ENCODE peak calls at places on chromosomes 4 and X, in nine cellular contexts. L is adrenal gland, R is heart right ventricle, Z is tibial artery, I is pancreas, B is keratinocyte, T is lung, P is colonic mucosa, Q is cardiac muscle cell. H is an unnamed sample.

GRCh38 chr4:183571350-183572076 is 66.7 kb downstream of the ING2 start:
- DNase-seq in I (peak; percentile 81), P (peak; percentile 22), Q (peak; percentile 89), L (peak; percentile 79), T (peak; percentile 88), R (no peak), B (no peak), Z (no peak), H (no peak)

GRCh38 chr4:4575284-4576211 is 33.7 kb upstream of the STX18 start:
- DNase-seq in B (no peak), L (peak; percentile 62), P (peak; percentile 72), R (peak; percentile 42), T (peak; percentile 57), Z (peak; percentile 70), Q (peak; percentile 88), I (peak; percentile 54), H (peak; percentile 53)

GRCh38 chr4:107561481-107561880 is 158.6 kb downstream of the PAPSS1 start:
- DNase-seq in P (no peak), Q (no peak), L (no peak), Z (no peak), R (no peak), T (no peak), B (no peak), I (no peak), H (no peak)

GRCh38 chr4:7974425-7974824 is 34.8 kb upstream of the AFAP1 start:
- DNase-seq in R (no peak), I (no peak), B (no peak), L (no peak), Z (no peak), T (no peak), P (no peak), Q (no peak), H (no peak)

GRCh38 chr4:57490520-57490919 is 380.3 kb upstream of the IGFBP7 start:
- DNase-seq in I (no peak), T (no peak), P (no peak), B (no peak), Z (no peak), L (no peak), Q (no peak), R (peak; percentile 28), H (no peak)

GRCh38 chrX:109635151-109635550 is 10.2 kb upstream of the KCNE5 start:
- DNase-seq in B (no peak), Z (no peak), L (no peak), P (no peak), T (no peak), I (no peak), Q (peak; percentile 41), R (no peak), H (no peak)

GRCh38 chr4:53813991-53814390 is 222.7 kb upstream of the LNX1 start:
- DNase-seq in Q (no peak), T (no peak), L (no peak), B (no peak), P (no peak), I (no peak), R (no peak), Z (no peak), H (no peak)

GRCh38 chr4:67713531-67714247 is 12.7 kb upstream of the UBA6 start:
- DNase-seq in B (peak; percentile 52), P (no peak), R (no peak), I (no peak), Q (no peak), T (no peak), Z (no peak), L (no peak), H (no peak)

GRCh38 chr4:70504733-70505132 is 13.6 kb upstream of the AMTN start:
- DNase-seq in L (no peak), I (no peak), P (no peak), R (no peak), B (no peak), Q (no peak), T (no peak), Z (no peak), H (no peak)

GRCh38 chr4:112075129-112075753 is 70.0 kb upstream of the FAM241A start:
- DNase-seq in B (no peak), Z (no peak), T (peak; percentile 30), P (peak; percentile 38), I (no peak), L (no peak), Q (peak; percentile 75), R (no peak), H (peak; percentile 52)

DNA sequence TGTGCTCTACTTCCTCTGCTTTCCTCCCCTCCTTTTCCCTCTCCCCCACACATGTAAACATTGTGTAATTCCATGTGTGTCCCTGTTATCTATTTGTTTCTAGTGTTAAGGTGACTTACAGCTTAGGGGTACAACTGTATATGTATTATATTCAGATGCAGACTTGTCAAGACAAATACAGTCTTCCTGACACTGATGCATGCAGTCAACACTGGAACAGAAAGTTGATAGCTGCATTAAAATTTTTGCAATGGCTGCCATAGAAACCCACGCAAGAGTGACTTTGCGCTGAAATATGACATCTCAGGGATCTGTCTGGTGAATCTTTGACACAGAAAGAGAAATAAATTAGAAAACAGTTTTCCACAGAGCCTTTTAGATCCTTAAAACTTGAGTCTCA is 656.7 kb downstream of the IL1RAPL1 start:
- DNase-seq in T (no peak), I (no peak), B (no peak), Q (no peak), L (no peak), P (no peak), R (no peak), Z (no peak), H (no peak)
- H3K27me3 ChIP-seq in T (no peaks in the 10 kb centered on the region), I (no peaks in the 10 kb centered on the region), B (no peaks in the 10 kb centered on the region), Q (no peaks in the 10 kb centered on the region), L (no peaks in the 10 kb centered on the region), P (no peaks in the 10 kb centered on the region), R (no peaks in the 10 kb centered on the region), Z (no peaks in the 10 kb centered on the region), H (no peaks in the 10 kb centered on the region)

DNA sequence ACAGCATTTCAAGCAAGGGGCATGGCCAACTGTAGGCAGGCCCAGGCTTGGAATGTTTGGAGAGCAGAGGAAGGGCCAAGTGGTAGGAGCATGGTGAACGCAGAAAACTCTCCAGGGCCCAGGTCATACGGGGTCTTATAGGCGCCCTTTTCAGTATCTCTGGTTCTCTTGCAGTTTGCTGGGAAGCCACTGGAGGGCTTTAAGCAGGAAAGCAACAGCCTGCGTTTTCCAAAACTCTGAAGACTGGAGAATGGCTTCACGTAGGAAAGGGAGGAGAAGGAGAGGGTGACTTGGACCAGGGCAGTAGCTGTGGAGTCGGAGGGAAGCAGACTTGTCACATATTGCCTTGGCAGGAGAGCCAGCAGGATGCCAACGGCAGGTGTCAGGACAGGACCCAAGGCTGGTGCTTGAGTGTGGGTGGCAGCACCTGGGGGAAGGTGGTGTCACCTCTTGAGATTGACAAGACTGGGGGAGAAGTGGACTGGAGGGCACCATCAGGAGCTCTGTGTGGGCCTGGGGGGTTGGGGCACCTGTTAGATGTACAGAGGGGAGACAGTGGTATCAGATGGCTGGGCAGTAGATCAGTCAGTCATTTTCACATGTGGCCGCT is 21.9 kb downstream of the TKTL1 start:
- DNase-seq in L (no peak), I (no peak), R (peak; percentile 17), T (no peak), Q (peak; percentile 52), Z (no peak), B (no peak), P (no peak), H (peak; percentile 72)
- TF ChIP-seq CTCF in L (peak; percentile 48), I (no peak), R (peak; percentile 51), T (peak; percentile 12), Q (peak; percentile 60), Z (peak; percentile 32), B (peak; percentile 20), P (no peak), H (peak; percentile 62)

GRCh38 chr4:188428935-188429334 is 289.7 kb downstream of the TRIML1 start:
- DNase-seq in B (no peak), L (no peak), R (no peak), Q (no peak), P (no peak), I (no peak), Z (no peak), T (no peak), H (no peak)

GRCh38 chr4:188433916-188434315 is 294.7 kb downstream of the TRIML1 start:
- DNase-seq in Z (no peak), B (no peak), T (no peak), P (no peak), Q (no peak), L (no peak), I (no peak), R (no peak), H (no peak)

GRCh38 chr4:188429965-188430364 is 290.7 kb downstream of the TRIML1 start:
- DNase-seq in L (no peak), B (no peak), I (no peak), R (no peak), Q (no peak), Z (no peak), P (no peak), T (no peak), H (no peak)

GRCh38 chr4:188432328-188432727 is 293.1 kb downstream of the TRIML1 start:
- DNase-seq in T (no peak), Z (no peak), P (no peak), R (no peak), Q (no peak), I (no peak), B (no peak), L (no peak), H (no peak)

GRCh38 chr4:188430384-188430783 is 291.1 kb downstream of the TRIML1 start:
- DNase-seq in Z (no peak), P (no peak), R (no peak), I (no peak), B (no peak), T (no peak), L (no peak), Q (peak; percentile 68), H (no peak)
- H3K4me3 ChIP-seq in Z (no peak overlapping the region), P (no peak overlapping the region), R (no peak overlapping the region), I (no peak overlapping the region), B (no peak overlapping the region), T (no peak overlapping the region), L (no peak overlapping the region), Q (no peak overlapping the region), H (no peak overlapping the region)

DNA sequence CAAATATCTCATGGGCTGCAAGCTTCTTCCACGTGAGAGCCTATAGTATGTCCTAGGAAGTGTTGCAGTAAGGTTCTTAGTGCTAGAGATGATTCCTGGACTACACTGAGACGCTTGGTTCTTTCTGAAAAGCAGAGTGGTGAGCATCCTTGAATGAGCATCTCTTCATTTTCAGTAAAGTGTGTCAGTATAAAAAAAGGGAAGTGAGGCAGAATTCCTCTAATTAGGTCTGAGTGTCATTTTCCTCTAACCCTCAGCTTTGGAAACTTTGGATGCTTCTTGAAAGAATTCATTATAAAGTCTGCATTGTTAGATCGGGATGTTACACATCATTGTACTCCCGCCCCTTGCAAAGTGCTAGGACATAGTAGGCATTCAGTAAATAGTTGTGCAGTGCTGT is 5.2 kb downstream of the BMPR1B start:
- DNase-seq in B (no peak), Z (no peak), P (no peak), T (no peak), R (no peak), L (no peak), Q (no peak), I (no peak), H (no peak)
- H3K27me3 ChIP-seq in B (peaks cover 4% of the 10 kb centered on the region), Z (no peaks in the 10 kb centered on the region), P (peaks cover 12% of the 10 kb centered on the region), T (peaks cover 3% of the 10 kb centered on the region), R (peaks cover 45% of the 10 kb centered on the region), L (no peaks in the 10 kb centered on the region), Q (peaks cover 56% of the 10 kb centered on the region), I (no peaks in the 10 kb centered on the region), H (no peaks in the 10 kb centered on the region)

DNA sequence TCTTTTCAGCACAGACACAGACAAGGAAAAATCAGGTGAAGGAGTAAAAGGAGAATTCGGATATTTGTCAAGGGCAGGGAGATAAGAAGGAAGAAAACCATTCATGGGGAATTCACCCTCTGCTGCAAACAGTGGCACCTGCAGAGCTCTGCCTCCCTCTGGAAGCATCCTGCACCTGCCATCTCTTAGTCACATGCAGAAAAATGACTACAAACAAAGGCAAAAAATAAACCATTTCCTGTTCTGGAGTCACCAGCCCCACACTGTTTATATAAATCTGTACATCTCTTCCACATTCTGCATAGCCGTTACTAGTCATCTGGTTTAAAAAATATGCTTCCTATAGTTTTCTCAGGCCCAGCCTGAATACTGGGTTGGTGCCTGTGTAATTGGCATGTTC is 205.3 kb downstream of the ARAP2 start:
- DNase-seq in Z (no peak), L (no peak), Q (no peak), R (no peak), T (no peak), I (no peak), B (no peak), P (peak; percentile 27), H (no peak)
- TF ChIP-seq CTCF in Z (no peak), L (no peak), Q (no peak), R (no peak), T (no peak), I (no peak), B (no peak), P (peak; percentile 6), H (no peak)

H was measured in WERI-Rb-1.